ENCODE peak calls at places on chromosomes 7 and 10, in seven cellular contexts. C is SK-N-MC, A is SK-N-SH, M is GM23248, P is colonic mucosa, N is neural progenitor cell, T is HCT116. Y is an unnamed sample.

GRCh38 chr7:150972094-150972493 is 6.0 kb downstream of the KCNH2 start:
- DNase-seq in C (no peak), A (peak), M (no peak), P (no peak), N (peak), T (no peak), Y (no peak)

GRCh38 chr10:43133196-43133808 is 4.9 kb upstream of the CSGALNACT2 start:
- DNase-seq in C (no peak), A (no peak), M (no peak), P (peak), N (no peak), T (no peak), Y (no peak)

GRCh38 chr10:70190581-70190980 is 20.3 kb upstream of the SAR1A start:
- DNase-seq in C (no peak), A (no peak), M (peak), P (no peak), N (no peak), T (no peak), Y (no peak)

GRCh38 chr10:122541541-122542002 is 19.0 kb upstream of the DMBT1 start:
- DNase-seq in C (peak), A (no peak), M (peak), P (no peak), N (no peak), T (no peak), Y (no peak)

GRCh38 chr7:25803117-25803887 is 348.7 kb upstream of the NFE2L3 start:
- DNase-seq in C (no peak), A (no peak), M (no peak), P (no peak), N (no peak), T (no peak), Y (no peak)

GRCh38 chr10:125878957-125879835 is 1.9 kb downstream of the DHX32 start:
- DNase-seq in C (no peak), A (no peak), M (peak), P (no peak), N (no peak), T (peak), Y (no peak)

GRCh38 chr7:11529382-11529781 is 302.6 kb downstream of the THSD7A start:
- DNase-seq in C (no peak), A (no peak), M (no peak), P (no peak), N (no peak), T (no peak), Y (no peak)

GRCh38 chr10:97718178-97718577 is 4.6 kb downstream of the MARVELD1 start:
- DNase-seq in C (no peak), A (no peak), M (no peak), P (no peak), N (peak), T (no peak), Y (peak)

GRCh38 chr7:78490526-78490925 is 692.0 kb downstream of the PHTF2 start:
- DNase-seq in C (no peak), A (no peak), M (no peak), P (no peak), N (no peak), T (no peak), Y (no peak)

GRCh38 chr10:112304460-112304859 is 21.3 kb downstream of the TECTB start:
- DNase-seq in C (no peak), A (no peak), M (peak), P (no peak), N (no peak), T (no peak), Y (no peak)

GRCh38 chr7:100965723-100966541 is 3.4 kb upstream of the MUC12 start:
- DNase-seq in C (no peak), A (peak), M (peak), P (peak), N (peak), T (peak), Y (peak)

GRCh38 chr10:101080933-101081546 is 19.3 kb downstream of the KAZALD1 start:
- DNase-seq in C (no peak), A (no peak), M (peak), P (no peak), N (peak), T (no peak), Y (peak)

GRCh38 chr7:32051128-32051527 is 19.1 kb downstream of the PDE1C start:
- DNase-seq in C (no peak), A (no peak), M (no peak), P (no peak), N (no peak), T (no peak), Y (no peak)

GRCh38 chr10:29642996-29643395 is 8.2 kb upstream of the SVIL start:
- DNase-seq in C (no peak), A (no peak), M (peak), P (peak), N (no peak), T (no peak), Y (no peak)
- H3K9ac ChIP-seq in C (no peak), A (peak), M (no peak), P (no peak), N (no peak), T (no peak), Y (no peak)

GRCh38 chr10:113562108-113562507 is 9.3 kb downstream of the HABP2 start:
- DNase-seq in C (no peak), A (no peak), M (no peak), P (no peak), N (no peak), T (no peak), Y (no peak)

GRCh38 chr10:113561214-113561613 is 8.4 kb downstream of the HABP2 start:
- DNase-seq in C (no peak), A (no peak), M (no peak), P (no peak), N (no peak), T (no peak), Y (no peak)

GRCh38 chr10:113560071-113560470 is 7.2 kb downstream of the HABP2 start:
- DNase-seq in C (no peak), A (no peak), M (no peak), P (no peak), N (no peak), T (no peak), Y (no peak)

GRCh38 chr10:113563306-113564088 is 10.6 kb downstream of the HABP2 start:
- DNase-seq in C (no peak), A (peak), M (peak), P (peak), N (peak), T (peak), Y (peak)

DNA sequence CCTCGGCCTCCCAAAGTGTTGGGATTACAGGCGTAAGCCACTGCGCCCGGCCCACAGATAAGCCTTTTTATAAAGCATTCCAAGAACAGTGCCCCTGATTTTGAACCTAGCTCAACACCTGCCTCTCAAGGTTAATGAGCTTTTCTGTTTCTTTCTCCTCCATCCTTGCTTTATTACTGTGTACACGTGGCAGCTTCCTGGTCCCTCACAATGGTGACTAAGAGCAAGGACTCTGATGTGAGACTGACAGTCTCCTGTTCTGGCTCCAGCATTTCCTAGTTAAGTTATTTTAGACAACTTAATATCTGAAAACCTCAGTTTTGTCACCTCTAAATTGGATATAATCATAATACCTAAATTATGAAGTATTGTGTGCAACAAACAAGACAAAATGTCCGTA is 9.8 kb downstream of the HABP2 start:
- DNase-seq in C (no peak), A (no peak), M (no peak), P (no peak), N (no peak), T (no peak), Y (no peak)
- H3K9ac ChIP-seq in C (no peak), A (no peak), M (no peak), P (no peak), N (no peak), T (no peak), Y (no peak)

DNA sequence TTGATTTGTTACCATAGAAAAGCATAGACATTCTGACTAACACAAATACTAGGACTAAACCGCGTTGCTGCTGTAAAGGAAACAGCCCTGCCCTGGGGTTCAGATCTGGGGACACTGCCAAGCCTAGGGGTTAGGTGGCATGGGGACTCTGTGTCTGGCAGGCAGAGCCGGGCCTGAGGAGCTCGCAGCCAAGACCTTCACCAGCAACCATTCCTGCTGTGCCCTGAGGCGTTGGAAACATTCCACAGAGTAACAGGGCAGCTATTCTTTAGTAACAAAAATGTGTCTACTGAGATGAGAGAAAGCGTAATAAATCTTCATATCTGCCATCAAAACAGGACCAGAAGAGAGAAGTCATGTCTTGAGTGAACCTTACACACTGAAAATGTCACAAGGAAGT is 280.6 kb downstream of the POM121L12 start:
- DNase-seq in C (no peak), A (peak), M (no peak), P (no peak), N (no peak), T (no peak), Y (no peak)
- H3K9ac ChIP-seq in C (no peak), A (no peak), M (no peak), P (no peak), N (no peak), T (no peak), Y (no peak)

DNA sequence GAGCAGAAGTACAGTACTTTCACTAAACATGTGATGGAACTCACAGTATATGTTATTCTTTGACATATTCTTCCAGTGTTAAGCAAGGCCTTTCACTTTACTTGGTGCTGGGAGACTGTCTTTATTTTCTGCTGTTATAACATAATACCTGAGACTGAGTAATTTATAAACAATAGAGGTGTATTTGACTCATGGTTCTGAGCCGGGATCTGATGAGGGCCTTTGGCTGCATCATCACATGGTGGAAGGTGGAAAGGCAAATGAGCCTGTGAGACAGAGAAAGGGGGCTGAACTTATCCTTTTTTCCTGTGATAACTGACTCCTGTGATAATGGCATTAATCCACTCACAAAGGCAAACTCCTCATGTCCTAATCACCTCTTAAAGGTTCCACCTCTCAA is 1.4 kb downstream of the SUPV3L1 start:
- DNase-seq in C (no peak), A (no peak), M (peak), P (no peak), N (peak), T (no peak), Y (no peak)
- H3K9ac ChIP-seq in C (peak), A (peak), M (peak), P (peak), N (peak), T (peak), Y (peak)

DNA sequence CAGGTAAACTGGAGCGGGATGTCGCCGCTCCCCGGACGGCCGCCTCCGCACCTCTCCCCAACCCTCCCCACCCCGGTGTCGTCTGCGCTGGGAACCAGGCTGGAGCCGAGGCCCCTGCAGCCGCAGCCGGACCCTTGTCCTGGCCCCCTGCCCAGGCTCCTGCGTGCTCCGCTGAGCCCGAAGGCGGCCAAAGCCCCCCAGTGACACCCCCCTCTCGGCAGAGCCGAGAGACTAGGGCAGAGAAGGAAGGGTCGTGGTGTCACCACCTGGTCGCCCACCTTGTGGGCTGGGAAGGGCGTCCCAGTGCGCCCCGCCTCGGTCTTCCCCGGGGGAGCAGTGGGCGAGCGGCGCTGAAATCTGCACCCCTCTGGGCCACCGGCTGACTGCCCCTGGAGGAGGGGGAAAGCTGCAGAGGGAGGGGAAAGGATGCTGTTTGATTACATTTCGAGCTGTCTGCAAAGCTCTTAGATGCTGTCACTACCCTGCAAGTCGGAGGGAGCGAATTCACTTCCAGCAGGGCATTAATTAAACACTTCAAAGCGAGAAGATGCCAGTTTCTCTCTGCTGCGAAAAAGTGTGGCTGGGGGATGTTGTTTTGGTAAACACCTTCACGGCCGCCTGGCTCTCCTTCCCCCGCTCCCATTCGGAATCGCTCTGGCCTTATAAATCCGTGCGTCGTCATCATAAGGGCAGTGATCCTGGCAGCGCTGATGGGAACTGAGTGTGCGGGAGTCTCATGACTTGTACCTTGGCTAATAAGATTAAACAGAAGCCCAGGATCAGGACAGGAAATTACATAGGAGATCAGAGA is 622 bp downstream of the DYNC1I1 start:
- DNase-seq in C (no peak), A (no peak), M (peak), P (no peak), N (peak), T (no peak), Y (no peak)
- H3K9ac ChIP-seq in C (no peak), A (no peak), M (peak), P (no peak), N (no peak), T (no peak), Y (peak)